ENCODE peak calls at places on chromosomes 5 and 9, in ten cellular contexts. G is AG09309, M is BE2C, R is fibroblast of mammary gland, K is sigmoid colon, C is endodermal cell, L is body of pancreas, P is WTC11, E is BJ, X is AG04450. O is an unnamed sample.

GRCh38 chr5:172743112-172743959 is 27.7 kb downstream of the DUSP1 start:
- DNase-seq in G (no peak), M (no peak), R (no peak), K (no peak), C (no peak), L (no peak), P (no peak), E (no peak), X (no peak), O (no peak)

GRCh38 chr5:149757186-149757950 is 27.3 kb downstream of the PPARGC1B start:
- DNase-seq in G (no peak), M (no peak), R (no peak), K (no peak), C (no peak), L (no peak), P (no peak), E (no peak), X (no peak), O (no peak)

GRCh38 chr9:82363666-82364065 is 375.1 kb downstream of the SPATA31D1 start:
- DNase-seq in G (no peak), M (peak), R (no peak), K (no peak), C (no peak), L (no peak), P (no peak), E (no peak), X (no peak), O (no peak)

GRCh38 chr5:179867476-179867875 is 8.9 kb upstream of the MRNIP start:
- DNase-seq in G (no peak), M (no peak), R (no peak), K (peak), C (no peak), L (no peak), P (no peak), E (no peak), X (no peak), O (no peak)

GRCh38 chr5:176744584-176744965 is 65.8 kb upstream of the UNC5A start:
- DNase-seq in G (no peak), M (no peak), R (peak), K (no peak), C (peak), L (no peak), P (no peak), E (no peak), X (no peak), O (no peak)

GRCh38 chr9:129988607-129989361 is 54.2 kb downstream of the FNBP1 start:
- DNase-seq in G (no peak), M (no peak), R (no peak), K (no peak), C (peak), L (no peak), P (no peak), E (no peak), X (no peak), O (no peak)

GRCh38 chr5:170216262-170216864 is 16.4 kb upstream of the C5orf58 start:
- DNase-seq in G (peak), M (peak), R (peak), K (no peak), C (peak), L (no peak), P (peak), E (no peak), X (no peak), O (no peak)

GRCh38 chr9:69090943-69091342 is 55.4 kb downstream of the FXN start:
- DNase-seq in G (no peak), M (no peak), R (no peak), K (no peak), C (no peak), L (no peak), P (no peak), E (no peak), X (no peak), O (no peak)

GRCh38 chr5:92560698-92561361 is 1020.2 kb downstream of the NR2F1-AS1 start:
- DNase-seq in G (peak), M (no peak), R (peak), K (no peak), C (peak), L (no peak), P (no peak), E (no peak), X (no peak), O (no peak)

GRCh38 chr5:92561362-92562006 is 1019.5 kb downstream of the NR2F1-AS1 start:
- DNase-seq in G (no peak), M (no peak), R (peak), K (no peak), C (no peak), L (no peak), P (no peak), E (no peak), X (no peak), O (no peak)

GRCh38 chr5:92562065-92562464 is 1019.0 kb downstream of the NR2F1-AS1 start:
- DNase-seq in G (no peak), M (no peak), R (no peak), K (no peak), C (no peak), L (no peak), P (no peak), E (no peak), X (no peak), O (no peak)

GRCh38 chr5:92559331-92559730 is 1021.7 kb downstream of the NR2F1-AS1 start:
- DNase-seq in G (no peak), M (no peak), R (no peak), K (no peak), C (no peak), L (no peak), P (no peak), E (no peak), X (no peak), O (no peak)

GRCh38 chr5:92559743-92560142 is 1021.3 kb downstream of the NR2F1-AS1 start:
- DNase-seq in G (no peak), M (no peak), R (peak), K (no peak), C (peak), L (no peak), P (no peak), E (no peak), X (no peak), O (no peak)
- TF ChIP-seq CTCF in G (peak), M (no peak), R (no peak), K (no peak), C (peak), L (no peak), P (no peak), E (peak), X (no peak), O (no peak)

GRCh38 chr5:136364307-136364706 is 1.0 kb downstream of the TRPC7 start:
- DNase-seq in G (no peak), M (no peak), R (peak), K (no peak), C (no peak), L (no peak), P (no peak), E (no peak), X (no peak), O (no peak)
- TF ChIP-seq CTCF in G (peak), M (peak), R (peak), K (no peak), C (peak), L (no peak), P (peak), E (peak), X (peak), O (peak)

GRCh38 chr9:86614871-86615849 is 260.9 kb upstream of the TUT7 start:
- DNase-seq in G (peak), M (no peak), R (peak), K (no peak), C (peak), L (peak), P (peak), E (peak), X (peak), O (no peak)
- TF ChIP-seq CTCF in G (peak), M (peak), R (peak), K (no peak), C (peak), L (peak), P (peak), E (peak), X (peak), O (peak)

DNA sequence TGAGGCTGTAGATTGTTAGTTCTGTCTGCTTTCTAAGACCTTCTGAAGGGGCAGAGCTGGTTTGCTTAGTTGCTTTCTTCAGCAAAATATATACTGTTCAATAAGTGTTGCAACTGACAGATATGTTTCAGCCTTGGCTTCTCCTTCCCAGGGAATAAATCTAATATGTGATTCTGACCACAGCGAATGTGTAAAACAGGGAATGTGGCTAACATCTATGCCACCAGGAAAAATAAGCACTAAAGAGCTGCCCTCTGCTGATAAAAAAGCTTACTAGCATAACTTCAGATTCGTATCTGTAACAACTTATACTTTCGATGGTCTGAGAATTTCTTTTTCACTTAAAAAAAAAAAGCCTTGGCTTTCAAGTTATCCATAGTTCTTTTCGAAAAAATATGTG is 13.0 kb upstream of the OSMR start:
- DNase-seq in G (no peak), M (no peak), R (no peak), K (no peak), C (no peak), L (no peak), P (no peak), E (no peak), X (no peak), O (no peak)
- TF ChIP-seq CTCF in G (no peak), M (no peak), R (no peak), K (no peak), C (no peak), L (no peak), P (no peak), E (no peak), X (no peak), O (no peak)

GRCh38 chr5:94181940-94182339 is 436.5 kb downstream of the KIAA0825 start:
- DNase-seq in G (no peak), M (peak), R (peak), K (no peak), C (peak), L (no peak), P (peak), E (no peak), X (no peak), O (no peak)
- TF ChIP-seq CTCF in G (no peak), M (peak), R (peak), K (no peak), C (peak), L (no peak), P (no peak), E (peak), X (peak), O (no peak)

GRCh38 chr5:83363876-83364275 is 107.7 kb upstream of the VCAN start:
- DNase-seq in G (no peak), M (no peak), R (no peak), K (no peak), C (no peak), L (no peak), P (no peak), E (no peak), X (no peak), O (no peak)

GRCh38 chr5:83360573-83360972 is 111.0 kb upstream of the VCAN start:
- DNase-seq in G (no peak), M (no peak), R (no peak), K (no peak), C (no peak), L (no peak), P (no peak), E (no peak), X (no peak), O (no peak)

GRCh38 chr5:83362526-83362925 is 109.0 kb upstream of the VCAN start:
- DNase-seq in G (no peak), M (no peak), R (no peak), K (no peak), C (no peak), L (no peak), P (no peak), E (no peak), X (no peak), O (no peak)

GRCh38 chr5:83364322-83365299 is 106.9 kb upstream of the VCAN start:
- DNase-seq in G (no peak), M (no peak), R (peak), K (no peak), C (no peak), L (no peak), P (no peak), E (no peak), X (no peak), O (no peak)

GRCh38 chr5:83363111-83363510 is 108.4 kb upstream of the VCAN start:
- DNase-seq in G (no peak), M (no peak), R (no peak), K (no peak), C (no peak), L (no peak), P (no peak), E (no peak), X (no peak), O (no peak)
- TF ChIP-seq CTCF in G (no peak), M (no peak), R (no peak), K (no peak), C (no peak), L (no peak), P (no peak), E (no peak), X (no peak), O (no peak)

GRCh38 chr9:20111173-20111843 is 322.5 kb upstream of the SLC24A2 start:
- DNase-seq in G (no peak), M (no peak), R (no peak), K (no peak), C (no peak), L (no peak), P (no peak), E (no peak), X (no peak), O (no peak)
- TF ChIP-seq CTCF in G (no peak), M (no peak), R (no peak), K (no peak), C (no peak), L (no peak), P (no peak), E (no peak), X (no peak), O (no peak)

GRCh38 chr9:90099262-90099982 is 494.6 kb downstream of the GADD45G start:
- DNase-seq in G (no peak), M (no peak), R (peak), K (no peak), C (no peak), L (no peak), P (no peak), E (no peak), X (no peak), O (no peak)
- TF ChIP-seq CTCF in G (peak), M (peak), R (peak), K (peak), C (peak), L (peak), P (no peak), E (no peak), X (peak), O (peak)

GRCh38 chr5:158010831-158011230 is 151.9 kb upstream of the CLINT1 start:
- DNase-seq in G (no peak), M (no peak), R (no peak), K (no peak), C (peak), L (no peak), P (no peak), E (no peak), X (no peak), O (no peak)

GRCh38 chr5:158013303-158013702 is 154.4 kb upstream of the CLINT1 start:
- DNase-seq in G (no peak), M (no peak), R (no peak), K (no peak), C (peak), L (no peak), P (peak), E (no peak), X (no peak), O (no peak)

GRCh38 chr5:158011420-158011819 is 152.5 kb upstream of the CLINT1 start:
- DNase-seq in G (no peak), M (no peak), R (no peak), K (no peak), C (peak), L (no peak), P (no peak), E (no peak), X (no peak), O (no peak)

GRCh38 chr5:158014367-158014766 is 155.4 kb upstream of the CLINT1 start:
- DNase-seq in G (no peak), M (no peak), R (no peak), K (no peak), C (no peak), L (no peak), P (no peak), E (no peak), X (no peak), O (no peak)

GRCh38 chr5:158013939-158014338 is 155.0 kb upstream of the CLINT1 start:
- DNase-seq in G (no peak), M (peak), R (peak), K (no peak), C (peak), L (peak), P (peak), E (no peak), X (no peak), O (peak)
- TF ChIP-seq CTCF in G (peak), M (peak), R (peak), K (no peak), C (peak), L (peak), P (peak), E (peak), X (peak), O (peak)

O was measured in right lobe of liver.